ENCODE peak calls at places on chromosomes 6 and 20, in seven cellular contexts. One of them, this sample, is unnamed.
A peak's percentile ranks its signal among the peaks of the same experiment; 100 is the strongest.

GRCh38 chr6:138560130-138560850 is 61.0 kb upstream of the NHSL1 start:
- DNase-seq in stimulated activated CD8-positive, alpha-beta memory T cell treated with anti-CD3 and anti-CD28 coated beads, Interleukin-15, amount 100 ng/mL, for 24 hours: no peak
- DNase-seq in iPS-NIHi11: peak; percentile 26
- DNase-seq in CD4-positive, CD25-positive, alpha-beta regulatory T cell: no peak
- DNase-seq in NCI-H460: no peak
- DNase-seq in nephron progenitor cell: no peak
- DNase-seq in AG08395: no peak
- DNase-seq in this sample: no peak

GRCh38 chr6:63263456-63263855 is 52.2 kb downstream of the FKBP1C start:
- DNase-seq in CD4-positive, CD25-positive, alpha-beta regulatory T cell: no peak
- DNase-seq in nephron progenitor cell: no peak
- DNase-seq in stimulated activated CD8-positive, alpha-beta memory T cell treated with anti-CD3 and anti-CD28 coated beads, Interleukin-15, amount 100 ng/mL, for 24 hours: no peak
- DNase-seq in iPS-NIHi11: peak; percentile 36
- DNase-seq in AG08395: no peak
- DNase-seq in NCI-H460: no peak
- DNase-seq in this sample: no peak

GRCh38 chr6:14272111-14273085 is 154.8 kb downstream of the CD83 start:
- DNase-seq in stimulated activated CD8-positive, alpha-beta memory T cell treated with anti-CD3 and anti-CD28 coated beads, Interleukin-15, amount 100 ng/mL, for 24 hours: no peak
- DNase-seq in iPS-NIHi11: no peak
- DNase-seq in NCI-H460: no peak
- DNase-seq in nephron progenitor cell: no peak
- DNase-seq in AG08395: no peak
- DNase-seq in CD4-positive, CD25-positive, alpha-beta regulatory T cell: no peak
- DNase-seq in this sample: no peak

GRCh38 chr20:20226554-20226953 is 141.3 kb upstream of the INSM1 start:
- DNase-seq in AG08395: no peak
- DNase-seq in nephron progenitor cell: no peak
- DNase-seq in NCI-H460: no peak
- DNase-seq in stimulated activated CD8-positive, alpha-beta memory T cell treated with anti-CD3 and anti-CD28 coated beads, Interleukin-15, amount 100 ng/mL, for 24 hours: no peak
- DNase-seq in iPS-NIHi11: no peak
- DNase-seq in CD4-positive, CD25-positive, alpha-beta regulatory T cell: no peak
- DNase-seq in this sample: no peak

GRCh38 chr20:2984956-2985661 is 58.3 kb upstream of the GNRH2 start:
- DNase-seq in NCI-H460: no peak
- DNase-seq in stimulated activated CD8-positive, alpha-beta memory T cell treated with anti-CD3 and anti-CD28 coated beads, Interleukin-15, amount 100 ng/mL, for 24 hours: no peak
- DNase-seq in nephron progenitor cell: no peak
- DNase-seq in AG08395: peak; percentile 64
- DNase-seq in CD4-positive, CD25-positive, alpha-beta regulatory T cell: no peak
- DNase-seq in iPS-NIHi11: no peak
- DNase-seq in this sample: no peak

GRCh38 chr6:112337209-112337638 is 9.9 kb upstream of the RFPL4B start:
- DNase-seq in CD4-positive, CD25-positive, alpha-beta regulatory T cell: no peak
- DNase-seq in NCI-H460: peak; percentile 28
- DNase-seq in nephron progenitor cell: peak; percentile 61
- DNase-seq in iPS-NIHi11: peak; percentile 80
- DNase-seq in AG08395: peak; percentile 83
- DNase-seq in stimulated activated CD8-positive, alpha-beta memory T cell treated with anti-CD3 and anti-CD28 coated beads, Interleukin-15, amount 100 ng/mL, for 24 hours: no peak
- DNase-seq in this sample: no peak

GRCh38 chr6:105991561-105992314 is 94.4 kb upstream of the PRDM1 start:
- DNase-seq in CD4-positive, CD25-positive, alpha-beta regulatory T cell: peak; percentile 19
- DNase-seq in iPS-NIHi11: peak; percentile 23
- DNase-seq in AG08395: no peak
- DNase-seq in stimulated activated CD8-positive, alpha-beta memory T cell treated with anti-CD3 and anti-CD28 coated beads, Interleukin-15, amount 100 ng/mL, for 24 hours: no peak
- DNase-seq in nephron progenitor cell: peak; percentile 23
- DNase-seq in NCI-H460: no peak
- DNase-seq in this sample: peak; percentile 28

GRCh38 chr6:35230950-35231349 is 17.2 kb downstream of the SCUBE3 start:
- DNase-seq in stimulated activated CD8-positive, alpha-beta memory T cell treated with anti-CD3 and anti-CD28 coated beads, Interleukin-15, amount 100 ng/mL, for 24 hours: no peak
- DNase-seq in iPS-NIHi11: no peak
- DNase-seq in CD4-positive, CD25-positive, alpha-beta regulatory T cell: no peak
- DNase-seq in AG08395: no peak
- DNase-seq in NCI-H460: no peak
- DNase-seq in nephron progenitor cell: no peak
- DNase-seq in this sample: no peak

GRCh38 chr6:29653452-29654038 is 3.3 kb upstream of the MOG start:
- DNase-seq in AG08395: peak; percentile 67
- DNase-seq in stimulated activated CD8-positive, alpha-beta memory T cell treated with anti-CD3 and anti-CD28 coated beads, Interleukin-15, amount 100 ng/mL, for 24 hours: no peak
- DNase-seq in NCI-H460: peak; percentile 48
- DNase-seq in iPS-NIHi11: peak; percentile 68
- DNase-seq in nephron progenitor cell: peak; percentile 49
- DNase-seq in CD4-positive, CD25-positive, alpha-beta regulatory T cell: peak; percentile 40
- DNase-seq in this sample: peak; percentile 6

GRCh38 chr6:160297310-160297709 is 38.7 kb upstream of the SLC22A2 start:
- DNase-seq in stimulated activated CD8-positive, alpha-beta memory T cell treated with anti-CD3 and anti-CD28 coated beads, Interleukin-15, amount 100 ng/mL, for 24 hours: no peak
- DNase-seq in CD4-positive, CD25-positive, alpha-beta regulatory T cell: no peak
- DNase-seq in nephron progenitor cell: no peak
- DNase-seq in iPS-NIHi11: peak; percentile 54
- DNase-seq in AG08395: no peak
- DNase-seq in NCI-H460: no peak
- DNase-seq in this sample: no peak

GRCh38 chr6:113754291-113754690 is 102.9 kb upstream of the MARCKS start:
- DNase-seq in stimulated activated CD8-positive, alpha-beta memory T cell treated with anti-CD3 and anti-CD28 coated beads, Interleukin-15, amount 100 ng/mL, for 24 hours: no peak
- DNase-seq in nephron progenitor cell: no peak
- DNase-seq in NCI-H460: no peak
- DNase-seq in iPS-NIHi11: no peak
- DNase-seq in AG08395: no peak
- DNase-seq in CD4-positive, CD25-positive, alpha-beta regulatory T cell: no peak
- DNase-seq in this sample: no peak

GRCh38 chr6:31393932-31394331 is 9.5 kb upstream of the MICA start:
- DNase-seq in AG08395: no peak
- DNase-seq in CD4-positive, CD25-positive, alpha-beta regulatory T cell: no peak
- DNase-seq in nephron progenitor cell: no peak
- DNase-seq in stimulated activated CD8-positive, alpha-beta memory T cell treated with anti-CD3 and anti-CD28 coated beads, Interleukin-15, amount 100 ng/mL, for 24 hours: no peak
- DNase-seq in NCI-H460: no peak
- DNase-seq in iPS-NIHi11: no peak
- DNase-seq in this sample: no peak

This sample was measured in stimulated activated naive CD4-positive, alpha-beta T cell treated with Interleukin-2 at 50 U/mL for 16 hours.